ENCODE peak calls at places on chromosomes 6 and 20, in six cellular contexts. G, T, P, H, B and K are unnamed samples.

GRCh38 chr6:46974786-46975185 is 53.0 kb upstream of the ADGRF5 start:
- DNase-seq in T (no peak), H (no peak), G (no peak), P (no peak), B (no peak), K (no peak)

GRCh38 chr6:165889636-165890403 is 226.8 kb upstream of the PDE10A start:
- DNase-seq in G (peak), P (no peak), T (no peak), B (no peak), H (peak), K (no peak)

GRCh38 chr6:168284187-168284586 is 35.4 kb downstream of the DACT2 start:
- DNase-seq in P (no peak), G (no peak), B (no peak), T (no peak), H (no peak), K (no peak)

GRCh38 chr20:32201296-32201976 is 6.1 kb downstream of the PLAGL2 start:
- DNase-seq in T (no peak), B (no peak), H (no peak), G (no peak), P (no peak), K (no peak)

GRCh38 chr20:57896563-57896962 is 186.7 kb upstream of the PMEPA1 start:
- DNase-seq in P (no peak), H (no peak), B (no peak), G (no peak), T (peak), K (no peak)

GRCh38 chr20:36349384-36350170 is 43.4 kb downstream of the DLGAP4 start:
- DNase-seq in P (no peak), G (no peak), H (no peak), T (no peak), B (no peak), K (no peak)

GRCh38 chr6:47047479-47048411 is 5.6 kb upstream of the ADGRF1 start:
- DNase-seq in P (peak), T (no peak), H (peak), B (peak), G (peak), K (no peak)

GRCh38 chr6:112502348-112503130 is 155.4 kb downstream of the RFPL4B start:
- DNase-seq in P (no peak), H (no peak), B (no peak), T (no peak), G (no peak), K (no peak)

GRCh38 chr6:169371344-169372144 is 117.9 kb upstream of the THBS2 start:
- DNase-seq in T (no peak), B (no peak), P (no peak), H (peak), G (peak), K (no peak)

GRCh38 chr6:16380220-16380809 is 141.9 kb downstream of the GMPR start:
- DNase-seq in T (no peak), B (no peak), G (no peak), P (no peak), H (no peak), K (no peak)

GRCh38 chr20:29318871-29319461 is 1938.5 kb upstream of the DEFB115 start:
- DNase-seq in T (no peak), G (no peak), B (no peak), H (no peak), P (no peak), K (no peak)

GRCh38 chr20:23019403-23019802 is 15.7 kb upstream of the SSTR4 start:
- DNase-seq in G (no peak), T (no peak), P (no peak), B (no peak), H (no peak), K (no peak)

GRCh38 chr6:53647437-53648094 is 18.0 kb downstream of the KLHL31 start:
- DNase-seq in B (no peak), T (no peak), G (no peak), H (no peak), P (peak), K (no peak)

GRCh38 chr6:157148391-157149323 is 174.7 kb downstream of the TMEM242 start:
- DNase-seq in H (no peak), P (no peak), T (no peak), B (peak), G (peak), K (no peak)

GRCh38 chr6:125203395-125203794 is 49.8 kb downstream of the TPD52L1 start:
- DNase-seq in P (no peak), B (no peak), T (no peak), H (no peak), G (no peak), K (no peak)

GRCh38 chr6:22470454-22471368 is 98.7 kb upstream of the HDGFL1 start:
- DNase-seq in B (peak), G (no peak), P (no peak), T (peak), H (no peak), K (no peak)

GRCh38 chr6:51584163-51584562 is 503.2 kb downstream of the PKHD1 start:
- DNase-seq in G (no peak), T (no peak), B (no peak), H (no peak), P (no peak), K (no peak)

GRCh38 chr6:148835920-148836441 is 89.2 kb downstream of the UST start:
- DNase-seq in G (no peak), T (no peak), P (no peak), H (no peak), B (no peak), K (no peak)

GRCh38 chr6:110053395-110054240 is 75.5 kb downstream of the GPR6 start:
- DNase-seq in T (no peak), B (no peak), G (peak), H (peak), P (no peak), K (no peak)

GRCh38 chr6:41039060-41039998 is at the start of gene UNC5CL:
- DNase-seq in H (peak), T (no peak), G (peak), P (peak), B (peak), K (peak)

GRCh38 chr20:32505723-32506473 is 79.2 kb downstream of the NOL4L start:
- DNase-seq in G (no peak), H (no peak), P (no peak), T (no peak), B (no peak), K (no peak)

GRCh38 chr6:1767481-1768246 is 157.9 kb downstream of the FOXC1 start:
- DNase-seq in H (no peak), P (no peak), G (no peak), B (no peak), T (no peak), K (no peak)

GRCh38 chr6:2909718-2910117 is 6.6 kb upstream of the SERPINB9 start:
- DNase-seq in P (no peak), B (no peak), H (no peak), G (no peak), T (no peak), K (no peak)

GRCh38 chr20:25039697-25040437 is 18.1 kb downstream of the ACSS1 start:
- DNase-seq in P (no peak), G (no peak), B (peak), H (no peak), T (peak), K (no peak)

GRCh38 chr6:162058281-162058875 is 669.2 kb downstream of the PRKN start:
- DNase-seq in H (peak), T (no peak), B (peak), G (peak), P (no peak), K (no peak)

GRCh38 chr20:50608750-50609104 is 82.6 kb downstream of the RIPOR3 start:
- DNase-seq in B (no peak), P (no peak), T (no peak), H (no peak), G (no peak), K (no peak)

GRCh38 chr6:63530984-63531383 is 41.3 kb upstream of the LOC128125822 start:
- DNase-seq in T (no peak), H (no peak), G (no peak), P (no peak), B (no peak), K (no peak)

GRCh38 chr6:138182939-138183791 is 21.4 kb downstream of the ARFGEF3 start:
- DNase-seq in H (no peak), P (no peak), B (no peak), G (no peak), T (no peak), K (no peak)

GRCh38 chr6:45116714-45117410 is 211.3 kb upstream of the RUNX2 start:
- DNase-seq in G (no peak), P (no peak), T (no peak), H (no peak), B (no peak), K (no peak)

GRCh38 chr6:155259202-155259601 is 4.6 kb upstream of the CLDN20 start:
- DNase-seq in B (no peak), T (no peak), P (no peak), G (no peak), H (no peak), K (no peak)

GRCh38 chr6:112879920-112880413 is 532.8 kb downstream of the RFPL4B start:
- DNase-seq in H (peak), B (peak), P (no peak), T (no peak), G (no peak), K (peak)

GRCh38 chr20:23296841-23297701 is 53.5 kb upstream of the NXT1 start:
- DNase-seq in B (no peak), P (no peak), H (no peak), T (no peak), G (no peak), K (no peak)

GRCh38 chr6:145372671-145373123 is 362.6 kb downstream of the EPM2A start:
- DNase-seq in T (no peak), B (peak), G (no peak), P (peak), H (peak), K (no peak)

GRCh38 chr20:57860576-57860975 is 150.8 kb upstream of the PMEPA1 start:
- DNase-seq in P (no peak), B (no peak), T (no peak), G (no peak), H (no peak), K (no peak)

GRCh38 chr6:163094881-163095280 is 319.6 kb upstream of the QKI start:
- DNase-seq in T (no peak), B (no peak), G (no peak), H (no peak), P (no peak), K (no peak)

GRCh38 chr20:32344835-32345506 is 13.2 kb upstream of the ASXL1 start:
- DNase-seq in B (no peak), P (no peak), G (no peak), T (no peak), H (no peak), K (no peak)

GRCh38 chr6:8627085-8627861 is 191.9 kb upstream of the SLC35B3 start:
- DNase-seq in H (no peak), B (no peak), T (no peak), G (peak), P (peak), K (no peak)

GRCh38 chr20:64131406-64131805 is 24.0 kb upstream of the NPBWR2 start:
- DNase-seq in G (no peak), P (no peak), B (no peak), H (peak), T (no peak), K (peak)

GRCh38 chr6:139367810-139368321 is 6.6 kb downstream of the CITED2 start:
- DNase-seq in B (no peak), T (no peak), H (no peak), G (no peak), P (no peak), K (no peak)
- TF ChIP-seq POLR2AphosphoS5 in B (no peak), T (no peak), H (no peak), G (no peak), P (no peak), K (no peak)

GRCh38 chr20:45362804-45363610 is at the start of gene SYS1:
- DNase-seq in T (peak), B (peak), H (peak), P (peak), G (peak), K (peak)
- TF ChIP-seq POLR2AphosphoS5 in T (peak), B (peak), H (peak), P (peak), G (peak), K (peak)

GRCh38 chr20:37378785-37379598 is 33.1 kb downstream of the SRC start:
- DNase-seq in T (no peak), B (peak), H (no peak), G (peak), P (no peak), K (no peak)
- TF ChIP-seq POLR2AphosphoS5 in T (no peak), B (peak), H (no peak), G (peak), P (no peak), K (no peak)

GRCh38 chr6:140535511-140535910 is 1161.1 kb upstream of the CITED2 start:
- DNase-seq in B (no peak), G (no peak), T (no peak), P (no peak), H (no peak), K (no peak)
- TF ChIP-seq POLR2AphosphoS5 in B (no peak), G (no peak), T (no peak), P (no peak), H (no peak), K (no peak)